ENCODE peak calls at places on chromosome 11, in eight cellular contexts. One of them, this sample, is unnamed.

GRCh38 chr11:15826826-15827225 is 529.5 kb downstream of the SOX6 start:
- DNase-seq in fibroblast of the aortic adventitia: no peak
- DNase-seq in coronary artery: no peak
- DNase-seq in IMR-90: no peak
- DNase-seq in mucosa of descending colon: peak
- DNase-seq in AG04450: no peak
- DNase-seq in breast epithelium: no peak
- DNase-seq in cardiac muscle cell: peak
- DNase-seq in this sample: peak

GRCh38 chr11:27179334-27179733 is 138.7 kb downstream of the BBOX1 start:
- DNase-seq in cardiac muscle cell: no peak
- DNase-seq in breast epithelium: no peak
- DNase-seq in IMR-90: no peak
- DNase-seq in coronary artery: no peak
- DNase-seq in fibroblast of the aortic adventitia: no peak
- DNase-seq in AG04450: no peak
- DNase-seq in mucosa of descending colon: no peak
- DNase-seq in this sample: no peak

GRCh38 chr11:115613986-115614625 is 109.9 kb upstream of the CADM1 start:
- DNase-seq in coronary artery: no peak
- DNase-seq in mucosa of descending colon: no peak
- DNase-seq in cardiac muscle cell: peak
- DNase-seq in breast epithelium: no peak
- DNase-seq in IMR-90: peak
- DNase-seq in fibroblast of the aortic adventitia: no peak
- DNase-seq in AG04450: peak
- DNase-seq in this sample: peak

GRCh38 chr11:96278039-96278897 is 64.7 kb downstream of the MAML2 start:
- DNase-seq in cardiac muscle cell: no peak
- DNase-seq in breast epithelium: no peak
- DNase-seq in fibroblast of the aortic adventitia: no peak
- DNase-seq in mucosa of descending colon: no peak
- DNase-seq in IMR-90: peak
- DNase-seq in AG04450: no peak
- DNase-seq in coronary artery: no peak
- DNase-seq in this sample: peak

GRCh38 chr11:27095050-27095449 is 54.4 kb downstream of the BBOX1 start:
- DNase-seq in cardiac muscle cell: no peak
- DNase-seq in coronary artery: no peak
- DNase-seq in AG04450: no peak
- DNase-seq in breast epithelium: no peak
- DNase-seq in fibroblast of the aortic adventitia: no peak
- DNase-seq in mucosa of descending colon: no peak
- DNase-seq in IMR-90: no peak
- DNase-seq in this sample: peak

GRCh38 chr11:86639172-86639571 is 33.2 kb downstream of the ME3 start:
- DNase-seq in AG04450: no peak
- DNase-seq in fibroblast of the aortic adventitia: no peak
- DNase-seq in mucosa of descending colon: no peak
- DNase-seq in IMR-90: peak
- DNase-seq in breast epithelium: no peak
- DNase-seq in coronary artery: no peak
- DNase-seq in cardiac muscle cell: no peak
- DNase-seq in this sample: peak

GRCh38 chr11:45097721-45098493 is 48.5 kb upstream of the PRDM11 start:
- DNase-seq in cardiac muscle cell: peak
- DNase-seq in breast epithelium: peak
- DNase-seq in mucosa of descending colon: peak
- DNase-seq in IMR-90: peak
- DNase-seq in fibroblast of the aortic adventitia: peak
- DNase-seq in AG04450: no peak
- DNase-seq in coronary artery: no peak
- DNase-seq in this sample: peak

GRCh38 chr11:11373934-11374333 is 20.9 kb upstream of the CSNK2A3 start:
- DNase-seq in mucosa of descending colon: no peak
- DNase-seq in AG04450: no peak
- DNase-seq in breast epithelium: no peak
- DNase-seq in coronary artery: no peak
- DNase-seq in IMR-90: no peak
- DNase-seq in cardiac muscle cell: no peak
- DNase-seq in fibroblast of the aortic adventitia: no peak
- DNase-seq in this sample: no peak

GRCh38 chr11:96257972-96258951 is 84.7 kb downstream of the MAML2 start:
- DNase-seq in fibroblast of the aortic adventitia: no peak
- DNase-seq in mucosa of descending colon: no peak
- DNase-seq in AG04450: no peak
- DNase-seq in coronary artery: no peak
- DNase-seq in breast epithelium: no peak
- DNase-seq in IMR-90: peak
- DNase-seq in cardiac muscle cell: peak
- DNase-seq in this sample: peak

GRCh38 chr11:47863189-47863892 is 15.2 kb upstream of the NUP160 start:
- DNase-seq in coronary artery: no peak
- DNase-seq in AG04450: peak
- DNase-seq in breast epithelium: no peak
- DNase-seq in cardiac muscle cell: peak
- DNase-seq in mucosa of descending colon: no peak
- DNase-seq in fibroblast of the aortic adventitia: peak
- DNase-seq in IMR-90: peak
- DNase-seq in this sample: peak

GRCh38 chr11:30917859-30918478 is 331.8 kb upstream of the MPPED2 start:
- DNase-seq in coronary artery: no peak
- DNase-seq in breast epithelium: no peak
- DNase-seq in fibroblast of the aortic adventitia: peak
- DNase-seq in AG04450: peak
- DNase-seq in cardiac muscle cell: peak
- DNase-seq in IMR-90: peak
- DNase-seq in mucosa of descending colon: no peak
- DNase-seq in this sample: peak

GRCh38 chr11:117834838-117835443 is 10.4 kb upstream of the FXYD2 start:
- DNase-seq in mucosa of descending colon: peak
- DNase-seq in cardiac muscle cell: no peak
- DNase-seq in IMR-90: no peak
- DNase-seq in AG04450: no peak
- DNase-seq in breast epithelium: no peak
- DNase-seq in coronary artery: no peak
- DNase-seq in fibroblast of the aortic adventitia: no peak
- DNase-seq in this sample: no peak

GRCh38 chr11:120381401-120381800 is 45.2 kb downstream of the ARHGEF12 start:
- DNase-seq in cardiac muscle cell: no peak
- DNase-seq in fibroblast of the aortic adventitia: no peak
- DNase-seq in mucosa of descending colon: no peak
- DNase-seq in AG04450: no peak
- DNase-seq in breast epithelium: no peak
- DNase-seq in coronary artery: no peak
- DNase-seq in IMR-90: no peak
- DNase-seq in this sample: no peak

GRCh38 chr11:91972665-91973266 is 251.9 kb upstream of the FAT3 start:
- DNase-seq in cardiac muscle cell: no peak
- DNase-seq in breast epithelium: no peak
- DNase-seq in mucosa of descending colon: no peak
- DNase-seq in IMR-90: no peak
- DNase-seq in AG04450: no peak
- DNase-seq in coronary artery: no peak
- DNase-seq in fibroblast of the aortic adventitia: no peak
- DNase-seq in this sample: no peak

GRCh38 chr11:119572481-119573424 is 149.8 kb upstream of the THY1 start:
- DNase-seq in fibroblast of the aortic adventitia: no peak
- DNase-seq in AG04450: no peak
- DNase-seq in cardiac muscle cell: no peak
- DNase-seq in IMR-90: no peak
- DNase-seq in coronary artery: no peak
- DNase-seq in mucosa of descending colon: no peak
- DNase-seq in breast epithelium: no peak
- DNase-seq in this sample: no peak

GRCh38 chr11:72079776-72080325 is 491 bp downstream of the NUMA1 start:
- DNase-seq in AG04450: no peak
- DNase-seq in cardiac muscle cell: no peak
- DNase-seq in breast epithelium: no peak
- DNase-seq in IMR-90: no peak
- DNase-seq in fibroblast of the aortic adventitia: peak
- DNase-seq in mucosa of descending colon: peak
- DNase-seq in coronary artery: no peak
- DNase-seq in this sample: peak

GRCh38 chr11:72081184-72081644 is 564 bp downstream of the LRRC51 start:
- DNase-seq in IMR-90: no peak
- DNase-seq in mucosa of descending colon: no peak
- DNase-seq in breast epithelium: no peak
- DNase-seq in fibroblast of the aortic adventitia: no peak
- DNase-seq in AG04450: no peak
- DNase-seq in coronary artery: no peak
- DNase-seq in cardiac muscle cell: no peak
- DNase-seq in this sample: no peak

GRCh38 chr11:72075756-72076155 is 4.6 kb downstream of the NUMA1 start:
- DNase-seq in fibroblast of the aortic adventitia: no peak
- DNase-seq in cardiac muscle cell: no peak
- DNase-seq in coronary artery: no peak
- DNase-seq in mucosa of descending colon: no peak
- DNase-seq in breast epithelium: no peak
- DNase-seq in IMR-90: no peak
- DNase-seq in AG04450: no peak
- DNase-seq in this sample: no peak

GRCh38 chr11:72080326-72081183 is at the start of the genes LRRC51 and NUMA1:
- DNase-seq in mucosa of descending colon: peak
- DNase-seq in IMR-90: peak
- DNase-seq in coronary artery: peak
- DNase-seq in cardiac muscle cell: peak
- DNase-seq in AG04450: peak
- DNase-seq in fibroblast of the aortic adventitia: peak
- DNase-seq in breast epithelium: peak
- DNase-seq in this sample: peak

GRCh38 chr11:72078477-72078876 is 1.9 kb downstream of the NUMA1 start:
- DNase-seq in fibroblast of the aortic adventitia: peak
- DNase-seq in AG04450: no peak
- DNase-seq in coronary artery: no peak
- DNase-seq in IMR-90: peak
- DNase-seq in cardiac muscle cell: no peak
- DNase-seq in mucosa of descending colon: no peak
- DNase-seq in breast epithelium: no peak
- DNase-seq in this sample: peak
- H3K4me3 ChIP-seq in fibroblast of the aortic adventitia: peak
- H3K4me3 ChIP-seq in AG04450: peak
- H3K4me3 ChIP-seq in coronary artery: no peak
- H3K4me3 ChIP-seq in IMR-90: peak
- H3K4me3 ChIP-seq in cardiac muscle cell: no peak
- H3K4me3 ChIP-seq in mucosa of descending colon: no peak
- H3K4me3 ChIP-seq in breast epithelium: peak
- H3K4me3 ChIP-seq in this sample: peak

DNA sequence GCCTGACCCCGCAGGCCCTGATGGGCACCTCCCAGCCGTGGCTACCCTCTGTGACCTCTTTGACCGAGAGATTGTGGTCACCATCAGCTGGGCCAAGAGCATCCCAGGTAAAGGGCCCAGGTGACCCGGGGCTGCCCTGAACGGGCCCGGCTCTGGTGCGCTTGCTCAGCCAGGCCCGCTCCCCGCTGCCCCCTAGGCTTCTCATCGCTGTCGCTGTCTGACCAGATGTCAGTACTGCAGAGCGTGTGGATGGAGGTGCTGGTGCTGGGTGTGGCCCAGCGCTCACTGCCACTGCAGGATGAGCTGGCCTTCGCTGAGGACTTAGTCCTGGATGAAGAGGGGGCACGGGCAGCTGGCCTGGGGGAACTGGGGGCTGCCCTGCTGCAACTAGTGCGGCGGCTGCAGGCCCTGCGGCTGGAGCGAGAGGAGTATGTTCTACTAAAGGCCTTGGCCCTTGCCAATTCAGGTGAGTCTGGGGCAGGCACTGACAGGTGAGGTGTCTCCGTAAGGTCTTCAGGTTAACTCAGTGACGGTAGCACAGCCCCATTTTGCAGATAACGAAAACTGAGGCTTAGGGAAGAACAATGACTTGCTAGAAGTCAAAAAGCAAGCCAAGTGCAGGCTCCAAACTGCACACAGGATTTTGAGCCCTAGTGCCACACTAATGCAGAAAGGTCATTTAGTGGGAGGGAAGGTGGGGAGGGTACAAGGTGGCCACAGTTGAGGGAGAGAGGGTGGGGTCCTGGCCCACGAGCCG is 2.4 kb downstream of the TRMT112 start:
- DNase-seq in cardiac muscle cell: no peak
- DNase-seq in breast epithelium: no peak
- DNase-seq in fibroblast of the aortic adventitia: no peak
- DNase-seq in AG04450: no peak
- DNase-seq in mucosa of descending colon: peak
- DNase-seq in coronary artery: no peak
- DNase-seq in IMR-90: no peak
- DNase-seq in this sample: no peak
- TF ChIP-seq CTCF in cardiac muscle cell: no peak
- TF ChIP-seq CTCF in breast epithelium: no peak
- TF ChIP-seq CTCF in fibroblast of the aortic adventitia: no peak
- TF ChIP-seq CTCF in AG04450: no peak
- TF ChIP-seq CTCF in mucosa of descending colon: no peak
- TF ChIP-seq CTCF in coronary artery: no peak
- TF ChIP-seq CTCF in IMR-90: no peak
- TF ChIP-seq CTCF in this sample: no peak

DNA sequence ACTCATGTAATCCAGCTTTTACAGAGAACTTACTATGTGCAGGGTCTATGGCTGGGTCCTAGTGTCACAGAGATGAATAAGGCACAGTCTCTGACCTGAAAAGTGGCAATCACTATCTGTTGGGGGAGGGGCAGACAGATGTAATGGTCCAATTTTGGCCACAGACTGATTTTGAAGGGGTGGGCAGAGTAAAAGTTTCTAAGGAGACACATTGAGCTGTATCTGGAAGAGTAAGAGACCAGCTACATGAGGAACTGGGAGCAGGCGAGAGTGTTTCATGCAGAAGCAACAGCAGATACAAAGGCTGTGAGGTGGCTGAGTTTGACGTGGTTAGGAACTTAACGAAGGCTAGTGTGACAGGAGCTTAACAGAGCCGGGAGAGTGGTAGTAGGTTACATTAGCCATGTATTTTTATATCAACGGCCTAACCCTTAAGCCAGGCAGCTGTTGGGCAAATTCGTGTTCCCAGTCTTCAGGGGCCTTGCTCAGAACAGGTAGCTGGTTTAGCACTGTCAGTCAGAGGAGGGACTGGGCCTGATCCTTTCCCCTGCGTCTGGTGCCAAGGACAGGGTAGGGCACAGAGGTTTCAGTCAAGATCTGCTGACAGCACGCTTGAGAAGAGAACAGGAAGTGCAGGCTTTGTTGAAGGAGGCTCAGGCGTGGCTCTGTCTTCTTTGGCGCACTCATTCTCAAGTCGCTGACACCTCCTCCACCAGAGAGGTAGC is 1.4 kb upstream of the STIM1 start:
- DNase-seq in mucosa of descending colon: peak
- DNase-seq in AG04450: no peak
- DNase-seq in IMR-90: no peak
- DNase-seq in cardiac muscle cell: no peak
- DNase-seq in breast epithelium: no peak
- DNase-seq in fibroblast of the aortic adventitia: no peak
- DNase-seq in coronary artery: no peak
- DNase-seq in this sample: no peak
- H3K4me3 ChIP-seq in mucosa of descending colon: no peak
- H3K4me3 ChIP-seq in AG04450: no peak
- H3K4me3 ChIP-seq in IMR-90: no peak
- H3K4me3 ChIP-seq in cardiac muscle cell: no peak
- H3K4me3 ChIP-seq in breast epithelium: peak
- H3K4me3 ChIP-seq in fibroblast of the aortic adventitia: no peak
- H3K4me3 ChIP-seq in coronary artery: no peak
- H3K4me3 ChIP-seq in this sample: peak

DNA sequence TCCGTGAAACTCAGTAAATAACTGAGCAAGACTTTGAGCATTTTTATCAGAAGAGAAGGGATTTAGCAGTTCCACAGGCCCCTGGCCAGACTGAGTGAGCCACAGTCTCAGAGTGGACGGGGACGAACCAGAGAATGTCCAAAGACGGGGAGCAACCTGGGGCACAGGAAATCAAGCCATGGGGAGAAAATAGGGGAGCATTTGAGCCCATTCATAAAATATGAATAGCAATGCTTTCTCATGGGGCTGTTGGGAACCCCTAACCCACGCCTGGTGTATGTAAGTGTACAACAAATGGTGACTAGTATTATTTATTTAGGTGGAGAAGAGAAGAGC is 3.6 kb upstream of the VSIG10L2 start:
- DNase-seq in breast epithelium: no peak
- DNase-seq in AG04450: no peak
- DNase-seq in IMR-90: no peak
- DNase-seq in mucosa of descending colon: no peak
- DNase-seq in cardiac muscle cell: no peak
- DNase-seq in fibroblast of the aortic adventitia: no peak
- DNase-seq in coronary artery: no peak
- DNase-seq in this sample: no peak
- TF ChIP-seq CTCF in breast epithelium: no peak
- TF ChIP-seq CTCF in AG04450: no peak
- TF ChIP-seq CTCF in IMR-90: no peak
- TF ChIP-seq CTCF in mucosa of descending colon: no peak
- TF ChIP-seq CTCF in cardiac muscle cell: no peak
- TF ChIP-seq CTCF in fibroblast of the aortic adventitia: no peak
- TF ChIP-seq CTCF in coronary artery: no peak
- TF ChIP-seq CTCF in this sample: no peak